ENCODE peak calls at places on chromosomes 5 and 9, in eight cellular contexts. X, I, V, O, B, F, A and D are unnamed samples.

GRCh38 chr5:89313804-89314588 is 431.0 kb upstream of the MEF2C start:
- DNase-seq in X (no peak), I (peak), V (no peak), O (peak), B (no peak), F (no peak), A (no peak), D (no peak)

GRCh38 chr5:143398451-143399237 is 4.8 kb downstream of the NR3C1 start:
- DNase-seq in X (no peak), I (no peak), V (no peak), O (no peak), B (no peak), F (no peak), A (no peak), D (no peak)

GRCh38 chr9:447230-448025 is 232.8 kb downstream of the DOCK8 start:
- DNase-seq in X (no peak), I (no peak), V (no peak), O (no peak), B (peak), F (peak), A (no peak), D (no peak)

GRCh38 chr5:154358410-154359221 is 87.2 kb upstream of the SAP30L start:
- DNase-seq in X (no peak), I (no peak), V (no peak), O (no peak), B (no peak), F (no peak), A (no peak), D (no peak)

GRCh38 chr5:135253601-135254165 is 145.3 kb downstream of the MACROH2A1 start:
- DNase-seq in X (no peak), I (no peak), V (no peak), O (no peak), B (no peak), F (peak), A (no peak), D (no peak)

GRCh38 chr5:38329132-38329715 is 70.9 kb downstream of the EGFLAM start:
- DNase-seq in X (no peak), I (no peak), V (no peak), O (no peak), B (no peak), F (peak), A (no peak), D (no peak)

GRCh38 chr9:92714787-92715487 is 45.0 kb upstream of the IPPK start:
- DNase-seq in X (no peak), I (no peak), V (no peak), O (no peak), B (no peak), F (no peak), A (peak), D (no peak)

GRCh38 chr9:83327323-83327722 is 210.9 kb downstream of the FRMD3 start:
- DNase-seq in X (peak), I (no peak), V (no peak), O (no peak), B (peak), F (peak), A (no peak), D (no peak)

GRCh38 chr9:38346811-38347735 is 45.4 kb upstream of the ALDH1B1 start:
- DNase-seq in X (no peak), I (no peak), V (no peak), O (no peak), B (no peak), F (no peak), A (no peak), D (no peak)

GRCh38 chr5:141711687-141712086 is 29.7 kb upstream of the ARAP3 start:
- DNase-seq in X (no peak), I (no peak), V (no peak), O (no peak), B (no peak), F (no peak), A (no peak), D (no peak)

GRCh38 chr5:60856059-60856458 is 12.0 kb upstream of the ELOVL7 start:
- DNase-seq in X (no peak), I (no peak), V (no peak), O (no peak), B (no peak), F (no peak), A (no peak), D (no peak)

GRCh38 chr5:38257236-38258036 is 923 bp upstream of the EGFLAM start:
- DNase-seq in X (no peak), I (no peak), V (no peak), O (no peak), B (no peak), F (no peak), A (no peak), D (no peak)

GRCh38 chr5:83628360-83628759 is 92.3 kb downstream of the HAPLN1 start:
- DNase-seq in X (no peak), I (no peak), V (no peak), O (no peak), B (no peak), F (no peak), A (no peak), D (no peak)

GRCh38 chr5:39433123-39433522 is 8.3 kb upstream of the DAB2 start:
- DNase-seq in X (no peak), I (no peak), V (no peak), O (no peak), B (no peak), F (no peak), A (no peak), D (no peak)

GRCh38 chr5:131854134-131854533 is 57.3 kb upstream of the FNIP1 start:
- DNase-seq in X (no peak), I (no peak), V (no peak), O (no peak), B (no peak), F (peak), A (no peak), D (no peak)

GRCh38 chr9:127754099-127754760 is 19.1 kb upstream of the TOR2A start:
- DNase-seq in X (peak), I (no peak), V (no peak), O (no peak), B (no peak), F (no peak), A (no peak), D (peak)

GRCh38 chr9:38144421-38144820 is 75.4 kb upstream of the SHB start:
- DNase-seq in X (no peak), I (no peak), V (no peak), O (no peak), B (no peak), F (peak), A (no peak), D (no peak)

GRCh38 chr5:159209438-159210305 is at the start of gene RNF145:
- DNase-seq in X (peak), I (peak), V (peak), O (peak), B (peak), F (peak), A (peak), D (peak)

GRCh38 chr5:59037041-59037440 is 454.2 kb downstream of the RAB3C start:
- DNase-seq in X (no peak), I (no peak), V (no peak), O (no peak), B (no peak), F (peak), A (no peak), D (no peak)

GRCh38 chr5:96903300-96903699 is 27.0 kb downstream of the ERAP2 start:
- DNase-seq in X (no peak), I (no peak), V (no peak), O (no peak), B (no peak), F (no peak), A (no peak), D (no peak)

GRCh38 chr9:100196215-100196614 is 97.2 kb downstream of the INVS start:
- DNase-seq in X (no peak), I (no peak), V (no peak), O (no peak), B (no peak), F (no peak), A (no peak), D (no peak)

GRCh38 chr5:153496835-153497234 is 6.4 kb downstream of the GRIA1 start:
- DNase-seq in X (no peak), I (no peak), V (no peak), O (no peak), B (peak), F (peak), A (no peak), D (no peak)

GRCh38 chr5:150067405-150067960 is 18.9 kb downstream of the CSF1R start:
- DNase-seq in X (no peak), I (no peak), V (peak), O (no peak), B (no peak), F (no peak), A (no peak), D (no peak)

GRCh38 chr9:135226369-135227050 is 139.0 kb downstream of the OLFM1 start:
- DNase-seq in X (peak), I (no peak), V (no peak), O (no peak), B (no peak), F (no peak), A (no peak), D (no peak)

GRCh38 chr5:74665823-74666222 is 19.2 kb upstream of the HEXB start:
- DNase-seq in X (no peak), I (no peak), V (no peak), O (no peak), B (no peak), F (no peak), A (no peak), D (no peak)

GRCh38 chr5:2330731-2331130 is 420.7 kb downstream of the IRX2 start:
- DNase-seq in X (no peak), I (no peak), V (no peak), O (no peak), B (no peak), F (no peak), A (no peak), D (no peak)

GRCh38 chr9:69582544-69583297 is 89.5 kb downstream of the APBA1 start:
- DNase-seq in X (peak), I (no peak), V (no peak), O (no peak), B (no peak), F (peak), A (peak), D (no peak)

GRCh38 chr5:66744040-66744439 is 147.8 kb downstream of the MAST4 start:
- DNase-seq in X (peak), I (no peak), V (no peak), O (no peak), B (no peak), F (no peak), A (no peak), D (no peak)

GRCh38 chr5:33781286-33781685 is 110.5 kb downstream of the ADAMTS12 start:
- DNase-seq in X (no peak), I (no peak), V (no peak), O (no peak), B (no peak), F (peak), A (peak), D (no peak)

GRCh38 chr5:142602720-142603245 is 83.1 kb downstream of the FGF1 start:
- DNase-seq in X (no peak), I (no peak), V (no peak), O (no peak), B (no peak), F (no peak), A (no peak), D (no peak)